ENCODE peak calls at places on chromosome 5, in six cellular contexts. C is non-pigmented ciliary epithelial cell; V is iris pigment epithelial cell; H is HTR-8/SVneo; J is stimulated activated naive B cell treated with anti-CD40 and anti-IgM and Interleukin-4, amounts not matched to agents 10 μg/mL and 1 μg/mL and 100 μg/mL, for 72 hours; K is NCI-H1930. X is an unnamed sample.
A peak's percentile ranks its signal among the peaks of the same experiment; 100 is the strongest.

GRCh38 chr5:96703384-96703910 is 41.3 kb downstream of the CAST start:
- DNase-seq in H (peak; percentile 21), K (no peak), J (no peak), V (no peak), C (no peak), X (no peak)

GRCh38 chr5:143054480-143054941 is 284.3 kb downstream of the ARHGAP26 start:
- DNase-seq in H (no peak), J (peak; percentile 47), K (no peak), C (no peak), V (peak; percentile 88), X (no peak)

GRCh38 chr5:172115541-172115982 is 72.5 kb downstream of the STK10 start:
- DNase-seq in V (no peak), K (no peak), J (no peak), C (no peak), H (no peak), X (no peak)

GRCh38 chr5:107875834-107876233 is 205.1 kb upstream of the EFNA5 start:
- DNase-seq in C (peak; percentile 63), J (no peak), V (peak; percentile 65), H (no peak), K (no peak), X (no peak)

GRCh38 chr5:218457-219289 is 553 bp downstream of the SDHA start:
- DNase-seq in J (no peak), H (no peak), V (peak; percentile 48), C (no peak), K (peak; percentile 60), X (peak; percentile 40)

GRCh38 chr5:181099453-181100086 is 31.4 kb downstream of the OR2V1 start:
- DNase-seq in V (no peak), C (no peak), K (no peak), H (no peak), J (no peak), X (no peak)

GRCh38 chr5:41527201-41527779 is 16.9 kb upstream of the PLCXD3 start:
- DNase-seq in V (peak; percentile 83), J (no peak), H (no peak), C (peak; percentile 75), K (no peak), X (peak; percentile 19)

GRCh38 chr5:80930940-80931339 is 29.2 kb upstream of the RASGRF2 start:
- DNase-seq in K (no peak), H (no peak), V (no peak), J (no peak), C (no peak), X (no peak)

GRCh38 chr5:65055938-65056337 is 287.2 kb downstream of the CWC27 start:
- DNase-seq in K (no peak), J (no peak), C (no peak), V (peak; percentile 34), H (no peak), X (no peak)

GRCh38 chr5:155480731-155481131 is 467.2 kb downstream of the KIF4B start:
- DNase-seq in H (no peak), C (no peak), K (no peak), J (no peak), V (no peak), X (no peak)

GRCh38 chr5:150523472-150524350 is 15.8 kb downstream of the NDST1 start:
- DNase-seq in K (no peak), V (peak; percentile 80), J (peak; percentile 15), H (peak; percentile 72), C (no peak), X (peak; percentile 68)

GRCh38 chr5:96582343-96582742 is 79.8 kb upstream of the CAST start:
- DNase-seq in J (no peak), K (no peak), C (no peak), H (no peak), V (no peak), X (peak; percentile 48)

GRCh38 chr5:164562271-164562856 is 1056.9 kb downstream of the MAT2B start:
- DNase-seq in K (no peak), H (peak; percentile 1), V (peak; percentile 1), J (no peak), C (no peak), X (peak; percentile 47)

GRCh38 chr5:154766558-154767281 is 11.5 kb downstream of the LARP1 start:
- DNase-seq in H (no peak), V (no peak), K (no peak), J (no peak), C (no peak), X (no peak)

GRCh38 chr5:98066910-98067309 is 706.6 kb upstream of the RGMB start:
- DNase-seq in K (no peak), C (no peak), J (no peak), V (no peak), H (no peak), X (no peak)

GRCh38 chr5:137624786-137625349 is 111.0 kb downstream of the KLHL3 start:
- DNase-seq in J (no peak), V (no peak), H (no peak), K (no peak), C (no peak), X (no peak)